ENCODE peak calls at places on chromosomes 1 and 21, in ten cellular contexts. Z is colonic mucosa; D is Peyer's patch; F is neural progenitor cell; Q is CD8-positive, alpha-beta memory T cell; H is PC-3; A is GM23338; C is thoracic aorta; V is ovary; T is stomach. X is an unnamed sample.

GRCh38 chr1:216175714-216176113 is 247.5 kb downstream of the USH2A start:
- DNase-seq in Z (no peak), D (no peak), F (no peak), Q (no peak), H (peak; percentile 20), A (peak; percentile 67), C (no peak), V (no peak), T (no peak), X (no peak)

GRCh38 chr1:59705849-59706599 is 108.7 kb upstream of the HOOK1 start:
- DNase-seq in Z (no peak), D (no peak), F (no peak), Q (no peak), H (no peak), A (no peak), C (no peak), V (no peak), T (no peak), X (no peak)

GRCh38 chr1:55580845-55581332 is 365.7 kb upstream of the USP24 start:
- DNase-seq in Z (no peak), D (no peak), F (no peak), Q (no peak), H (peak; percentile 82), A (no peak), C (no peak), V (no peak), T (no peak), X (no peak)

GRCh38 chr1:176205322-176205914 is 1.7 kb downstream of the COP1 start:
- DNase-seq in Z (no peak), D (no peak), F (no peak), Q (no peak), H (peak; percentile 19), A (no peak), C (no peak), V (no peak), T (no peak), X (no peak)

GRCh38 chr1:243497939-243498681 is 242.3 kb downstream of the SDCCAG8 start:
- DNase-seq in Z (no peak), D (no peak), F (no peak), Q (no peak), H (no peak), A (no peak), C (no peak), V (no peak), T (no peak), X (no peak)

GRCh38 chr1:211928993-211929637 is 98.6 kb upstream of the LPGAT1 start:
- DNase-seq in Z (peak; percentile 84), D (no peak), F (no peak), Q (no peak), H (peak; percentile 77), A (peak; percentile 60), C (no peak), V (no peak), T (peak; percentile 51), X (no peak)

GRCh38 chr1:192401832-192402231 is 85.0 kb downstream of the RGS21 start:
- DNase-seq in Z (no peak), D (no peak), F (no peak), Q (no peak), H (peak; percentile 15), A (no peak), C (no peak), V (no peak), T (no peak), X (no peak)

GRCh38 chr21:34724131-34724856 is 55.5 kb downstream of the CLIC6 start:
- DNase-seq in Z (no peak), D (no peak), F (no peak), Q (no peak), H (no peak), A (no peak), C (no peak), V (no peak), T (peak; percentile 48), X (no peak)

GRCh38 chr1:1358433-1359201 is at the start of gene MXRA8:
- DNase-seq in Z (peak; percentile 67), D (no peak), F (peak; percentile 63), Q (no peak), H (no peak), A (peak; percentile 58), C (peak; percentile 37), V (peak; percentile 83), T (no peak), X (peak; percentile 87)

GRCh38 chr1:173914366-173914871 is 2.7 kb downstream of the SERPINC1 start:
- DNase-seq in Z (peak; percentile 29), D (peak; percentile 25), F (peak; percentile 34), Q (no peak), H (peak; percentile 53), A (peak; percentile 81), C (no peak), V (no peak), T (peak; percentile 37), X (no peak)

GRCh38 chr1:7526196-7526866 is 244.8 kb upstream of the VAMP3 start:
- DNase-seq in Z (no peak), D (no peak), F (no peak), Q (no peak), H (peak; percentile 5), A (no peak), C (no peak), V (no peak), T (no peak), X (no peak)
- H3K4me1 ChIP-seq in Z (no peaks in the 10 kb centered on the region), D (no peaks in the 10 kb centered on the region), F (no peaks in the 10 kb centered on the region), Q (no peaks in the 10 kb centered on the region), H (no peaks in the 10 kb centered on the region), A (peaks cover 3% of the 10 kb centered on the region), C (no peaks in the 10 kb centered on the region), V (peaks cover 2% of the 10 kb centered on the region), T (no peaks in the 10 kb centered on the region), X (no peaks in the 10 kb centered on the region)

GRCh38 chr21:40842197-40842552 is 4.8 kb downstream of the DSCAM start:
- DNase-seq in Z (no peak), D (no peak), F (no peak), Q (no peak), H (no peak), A (no peak), C (no peak), V (no peak), T (no peak), X (no peak)
- H3K4me1 ChIP-seq in Z (no peaks in the 10 kb centered on the region), D (no peaks in the 10 kb centered on the region), F (peaks cover 10% of the 10 kb centered on the region), Q (no peaks in the 10 kb centered on the region), H (no peaks in the 10 kb centered on the region), A (peaks cover 9% of the 10 kb centered on the region), C (no peaks in the 10 kb centered on the region), V (no peaks in the 10 kb centered on the region), T (peaks cover 18% of the 10 kb centered on the region), X (no peaks in the 10 kb centered on the region)

DNA sequence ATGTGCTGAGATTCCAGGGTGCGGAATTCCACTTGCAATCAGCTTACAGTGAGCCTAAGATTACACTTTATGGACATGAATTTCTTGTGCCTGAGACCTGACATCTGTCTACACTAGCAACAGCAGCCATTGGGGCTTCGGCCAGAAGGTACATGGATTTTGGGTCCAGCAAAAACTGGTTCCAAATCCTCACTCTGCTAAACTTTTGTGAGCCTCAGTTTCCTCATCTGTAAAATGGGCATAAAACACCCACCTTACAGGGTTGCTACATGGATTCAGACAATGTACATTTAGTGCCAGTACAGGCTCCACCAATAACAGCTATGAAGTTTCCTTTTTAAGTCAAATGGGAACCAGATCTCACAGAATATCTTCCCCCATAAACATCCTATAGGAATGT is 30.8 kb downstream of the RHEX start:
- DNase-seq in Z (no peak), D (no peak), F (no peak), Q (no peak), H (no peak), A (no peak), C (no peak), V (no peak), T (no peak), X (no peak)
- H3K4me1 ChIP-seq in Z (no peaks in the 10 kb centered on the region), D (no peaks in the 10 kb centered on the region), F (no peaks in the 10 kb centered on the region), Q (peaks cover 17% of the 10 kb centered on the region), H (no peaks in the 10 kb centered on the region), A (no peaks in the 10 kb centered on the region), C (no peaks in the 10 kb centered on the region), V (no peaks in the 10 kb centered on the region), T (no peaks in the 10 kb centered on the region), X (no peaks in the 10 kb centered on the region)

DNA sequence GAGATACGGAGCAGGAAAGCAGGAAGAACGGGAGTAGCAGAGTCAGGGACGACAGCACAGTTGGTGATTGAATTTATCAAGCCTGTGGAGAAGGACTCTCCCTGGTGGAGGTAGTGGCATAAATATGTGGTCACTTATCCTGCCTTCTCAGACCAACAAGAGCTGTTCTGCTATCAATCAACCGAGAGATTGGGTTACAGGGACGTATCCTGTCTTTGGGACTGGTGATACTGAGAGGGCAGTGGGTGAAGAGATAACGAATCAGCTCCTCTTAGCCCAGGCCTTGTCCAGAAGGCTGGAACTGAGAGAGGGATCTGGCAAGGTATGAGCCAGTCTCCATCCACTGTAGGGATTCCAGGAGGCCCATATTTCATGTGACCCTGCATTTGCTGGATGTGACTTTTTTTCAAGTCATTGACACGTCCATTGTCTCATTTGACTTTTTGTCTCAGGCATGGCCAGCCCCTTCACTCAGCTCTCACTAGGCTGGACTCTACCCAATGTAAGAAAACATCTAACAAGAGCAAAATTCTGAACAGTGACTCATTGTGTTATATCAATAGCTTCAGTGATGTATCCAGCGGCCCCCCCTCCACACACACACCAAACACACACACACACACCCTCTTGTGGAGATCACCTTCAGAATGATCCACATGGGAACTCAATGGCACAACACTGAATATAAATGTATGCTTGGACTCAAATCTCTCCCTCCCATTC is 11.3 kb downstream of the C1orf116 start:
- DNase-seq in Z (no peak), D (no peak), F (no peak), Q (no peak), H (peak; percentile 97), A (no peak), C (no peak), V (no peak), T (no peak), X (no peak)
- H3K4me1 ChIP-seq in Z (no peaks in the 10 kb centered on the region), D (peaks cover 6% of the 10 kb centered on the region), F (peaks cover 7% of the 10 kb centered on the region), Q (no peaks in the 10 kb centered on the region), H (peaks cover 89% of the 10 kb centered on the region), A (peaks cover 9% of the 10 kb centered on the region), C (peaks cover 34% of the 10 kb centered on the region), V (peaks cover 7% of the 10 kb centered on the region), T (peaks cover 80% of the 10 kb centered on the region), X (peaks cover 21% of the 10 kb centered on the region)

GRCh38 chr1:56953386-56953785 is 12.4 kb downstream of the C8B start:
- DNase-seq in Z (no peak), D (no peak), F (no peak), Q (no peak), H (no peak), A (no peak), C (no peak), V (no peak), T (no peak), X (no peak)

DNA sequence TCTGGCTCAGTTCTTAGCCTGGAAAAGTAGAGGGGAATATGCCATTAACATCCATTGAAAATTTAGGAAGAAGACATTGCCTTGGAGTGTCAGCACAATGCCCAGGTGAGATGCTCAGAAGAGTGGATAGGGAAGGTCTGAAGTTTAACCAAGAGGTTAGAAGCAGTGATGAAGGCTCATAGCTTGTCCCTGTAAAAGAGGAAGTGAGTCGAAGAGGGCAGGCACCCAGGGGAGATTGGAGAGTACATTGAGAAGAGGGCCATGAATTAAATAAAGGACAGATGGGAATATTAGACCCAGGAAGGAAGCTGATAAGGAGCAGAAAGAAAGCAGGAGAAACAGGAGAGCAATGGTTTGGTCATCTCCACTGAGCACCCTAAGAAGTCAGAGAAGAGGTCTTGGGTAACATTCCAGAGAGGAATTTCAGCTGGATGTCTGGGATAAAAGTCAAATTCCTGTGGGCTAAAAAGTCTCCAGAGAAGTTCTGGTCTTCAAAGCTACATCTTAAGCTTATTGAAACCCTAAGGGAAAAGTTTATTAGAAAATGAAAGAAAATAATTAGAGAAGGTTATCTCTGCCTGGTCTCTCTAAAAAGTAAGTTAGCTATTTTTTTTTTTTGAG is 17.3 kb downstream of the C8B start:
- DNase-seq in Z (no peak), D (no peak), F (no peak), Q (no peak), H (no peak), A (no peak), C (no peak), V (no peak), T (no peak), X (no peak)
- H3K4me1 ChIP-seq in Z (no peaks in the 10 kb centered on the region), D (no peaks in the 10 kb centered on the region), F (no peaks in the 10 kb centered on the region), Q (no peaks in the 10 kb centered on the region), H (no peaks in the 10 kb centered on the region), A (no peaks in the 10 kb centered on the region), C (no peaks in the 10 kb centered on the region), V (no peaks in the 10 kb centered on the region), T (no peaks in the 10 kb centered on the region), X (no peaks in the 10 kb centered on the region)

GRCh38 chr1:25431495-25432363 is 1.0 kb downstream of the MACO1 start:
- DNase-seq in Z (peak; percentile 36), D (no peak), F (peak; percentile 10), Q (no peak), H (peak; percentile 19), A (no peak), C (no peak), V (peak; percentile 71), T (no peak), X (peak; percentile 63)
- H3K4me1 ChIP-seq in Z (peaks cover 6% of the 10 kb centered on the region), D (peaks cover 9% of the 10 kb centered on the region), F (peaks cover 9% of the 10 kb centered on the region), Q (peaks cover 50% of the 10 kb centered on the region), H (peaks cover 33% of the 10 kb centered on the region), A (peaks cover 8% of the 10 kb centered on the region), C (peaks cover 48% of the 10 kb centered on the region), V (peaks cover 3% of the 10 kb centered on the region), T (peaks cover 60% of the 10 kb centered on the region), X (peaks cover 4% of the 10 kb centered on the region)